ENCODE peak calls at places on chromosome X, in six cellular contexts. B, U, W, C, G and S are unnamed samples.

GRCh38 chrX:46260502-46260901 is 284.7 kb downstream of the ZNF674 start:
- DNase-seq in B (no peak), U (no peak), W (no peak), C (no peak), G (no peak), S (no peak)

GRCh38 chrX:37302569-37302968 is 46.6 kb upstream of the PRRG1 start:
- DNase-seq in B (peak), U (peak), W (no peak), C (peak), G (no peak), S (no peak)

GRCh38 chrX:134711135-134711941 is 53.1 kb upstream of the PLAC1 start:
- DNase-seq in B (no peak), U (no peak), W (no peak), C (no peak), G (no peak), S (no peak)

GRCh38 chrX:110407910-110408545 is 49.4 kb downstream of the RTL9 start:
- DNase-seq in B (peak), U (peak), W (peak), C (peak), G (peak), S (no peak)

GRCh38 chrX:31251336-31251735 is 179.5 kb upstream of the FTHL17 start:
- DNase-seq in B (no peak), U (peak), W (no peak), C (no peak), G (no peak), S (no peak)

GRCh38 chrX:150051096-150051495 is 112.8 kb upstream of the EOLA2 start:
- DNase-seq in B (no peak), U (no peak), W (no peak), C (no peak), G (no peak), S (no peak)

GRCh38 chrX:46627700-46628405 is 54.3 kb downstream of the CHST7 start:
- DNase-seq in B (peak), U (no peak), W (no peak), C (no peak), G (no peak), S (no peak)

GRCh38 chrX:23493941-23494374 is 159.3 kb downstream of the PTCHD1 start:
- DNase-seq in B (no peak), U (no peak), W (peak), C (no peak), G (no peak), S (no peak)

GRCh38 chrX:50470103-50471031 is at the start of gene DGKK:
- DNase-seq in B (no peak), U (no peak), W (no peak), C (no peak), G (no peak), S (no peak)

GRCh38 chrX:77404318-77404878 is 42.8 kb upstream of the FGF16 start:
- DNase-seq in B (no peak), U (no peak), W (no peak), C (no peak), G (no peak), S (no peak)

DNA sequence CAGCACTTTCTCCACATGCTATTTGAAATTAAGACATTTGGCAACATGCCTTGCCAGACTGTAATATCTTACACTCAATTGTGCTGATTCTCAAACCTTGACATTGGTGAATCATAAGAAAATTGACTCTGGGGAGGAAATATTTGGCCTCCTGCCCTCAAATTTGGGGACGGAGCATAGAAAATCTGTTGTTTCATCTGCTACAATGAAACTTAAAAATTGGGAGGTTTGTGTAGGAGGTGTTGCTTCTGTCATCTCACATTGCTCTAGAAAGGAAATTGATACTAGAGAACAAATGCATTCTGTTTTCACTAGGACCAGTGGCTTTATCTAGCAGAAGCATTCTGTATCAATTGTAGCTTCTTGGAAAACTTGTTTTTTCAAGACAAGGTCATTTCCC is 5.3 kb downstream of the OCRL start:
- DNase-seq in B (no peak), U (no peak), W (no peak), C (no peak), G (no peak), S (no peak)
- TF ChIP-seq POLR2A in B (no peak), U (no peak), W (no peak), C (no peak), G (no peak), S (no peak)

GRCh38 chrX:136868283-136869055 is 12.1 kb downstream of the RBMX start:
- DNase-seq in B (no peak), U (no peak), W (no peak), C (no peak), G (no peak), S (no peak)
- TF ChIP-seq POLR2A in B (no peak), U (no peak), W (no peak), C (no peak), G (peak), S (no peak)

GRCh38 chrX:101171883-101172400 is 47.6 kb upstream of the DRP2 start:
- DNase-seq in B (no peak), U (no peak), W (no peak), C (no peak), G (no peak), S (no peak)
- TF ChIP-seq POLR2A in B (no peak), U (no peak), W (no peak), C (no peak), G (no peak), S (no peak)

GRCh38 chrX:20418809-20419208 is 152.1 kb upstream of the RPS6KA3 start:
- DNase-seq in B (no peak), U (no peak), W (no peak), C (no peak), G (no peak), S (no peak)
- TF ChIP-seq POLR2A in B (no peak), U (no peak), W (no peak), C (no peak), G (no peak), S (no peak)